ENCODE peak calls at places on chromosomes 11 and 22, in four cellular contexts. O is GM12878, Y is HepG2, A is K562. F is an unnamed sample.

GRCh38 chr11:67118059-67118766 is 850 bp upstream of the KDM2A start:
- DNase-seq in O (no peak), Y (no peak), A (no peak), F (peak; percentile 38)

GRCh38 chr11:19953909-19954308 is 206.4 kb downstream of the DBX1 start:
- DNase-seq in O (no peak), Y (peak; percentile 93), A (peak; percentile 56), F (peak; percentile 64)

GRCh38 chr11:61195710-61196109 is 7.6 kb upstream of the PGA3 start:
- DNase-seq in O (no peak), Y (no peak), A (no peak), F (no peak)

GRCh38 chr22:47996446-47996857 is 1234.0 kb downstream of the TBC1D22A start:
- DNase-seq in O (peak; percentile 25), Y (no peak), A (no peak), F (no peak)

GRCh38 chr11:73140213-73141030 is 1.7 kb downstream of the FCHSD2 start:
- DNase-seq in O (no peak), Y (no peak), A (peak; percentile 37), F (peak; percentile 32)

GRCh38 chr22:45334528-45334927 is 24.8 kb downstream of the FAM118A start:
- DNase-seq in O (no peak), Y (no peak), A (no peak), F (no peak)

GRCh38 chr11:118290923-118291322 is 13.6 kb upstream of the CD3E start:
- DNase-seq in O (no peak), Y (peak; percentile 74), A (peak; percentile 30), F (peak; percentile 18)

GRCh38 chr11:11279956-11280689 is 72.9 kb downstream of the CSNK2A3 start:
- DNase-seq in O (no peak), Y (peak; percentile 8), A (no peak), F (no peak)

GRCh38 chr11:27209562-27210005 is 153.4 kb downstream of the CCDC34 start:
- DNase-seq in O (no peak), Y (peak; percentile 80), A (peak; percentile 81), F (peak; percentile 85)

GRCh38 chr11:2759228-2760195 is 59.7 kb upstream of the KCNQ1OT1 start:
- DNase-seq in O (no peak), Y (no peak), A (no peak), F (no peak)

GRCh38 chr11:134572741-134573675 is 161.0 kb upstream of the B3GAT1 start:
- DNase-seq in O (no peak), Y (no peak), A (no peak), F (no peak)

GRCh38 chr11:134569195-134569594 is 157.2 kb upstream of the B3GAT1 start:
- DNase-seq in O (no peak), Y (no peak), A (no peak), F (no peak)

GRCh38 chr11:134574425-134574824 is 162.4 kb upstream of the B3GAT1 start:
- DNase-seq in O (no peak), Y (no peak), A (no peak), F (no peak)

GRCh38 chr11:134573857-134574256 is 161.8 kb upstream of the B3GAT1 start:
- DNase-seq in O (no peak), Y (no peak), A (no peak), F (no peak)

DNA sequence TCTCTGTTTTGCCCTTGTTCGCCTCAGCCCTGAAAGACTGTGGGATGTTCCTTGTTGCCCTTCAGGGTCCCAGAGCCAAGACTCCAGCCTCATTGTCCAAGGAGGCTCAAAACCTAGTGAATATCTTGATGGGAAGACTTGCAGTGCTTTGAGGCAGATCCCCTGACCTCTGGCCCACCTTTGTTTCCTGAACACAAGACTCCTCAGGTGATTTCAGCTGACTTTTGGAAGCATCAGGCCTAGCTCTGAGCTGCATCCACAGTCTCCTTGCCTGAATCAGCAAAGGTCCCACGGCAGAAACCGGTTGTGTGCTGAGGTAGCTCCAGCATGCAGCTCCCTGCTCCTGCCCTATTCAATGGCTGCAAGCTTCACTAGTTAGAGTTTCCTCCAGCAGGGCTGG is 159.3 kb upstream of the B3GAT1 start:
- DNase-seq in O (no peak), Y (no peak), A (no peak), F (no peak)
- TF ChIP-seq POLR2AphosphoS2 in O (no peak), Y (no peak), A (no peak), F (no peak)

DNA sequence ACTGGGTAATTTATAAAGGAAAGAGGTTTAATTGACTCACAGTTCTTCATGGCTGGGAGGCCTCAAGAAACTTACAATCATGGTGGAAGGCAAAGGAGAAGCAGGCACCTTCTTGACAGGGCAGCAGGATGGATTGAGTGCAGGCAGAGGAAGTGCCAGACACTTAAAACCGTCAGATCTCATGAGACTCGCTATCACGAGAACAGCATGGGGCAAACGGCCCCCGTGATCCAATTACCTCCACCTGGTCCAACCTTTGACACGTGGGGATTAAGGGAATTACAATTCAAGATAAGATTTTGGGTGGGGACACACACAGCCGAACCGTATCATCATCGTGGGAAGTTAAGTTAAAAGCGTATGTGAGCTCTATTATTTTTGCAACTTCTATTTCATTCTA is 71.4 kb upstream of the SYN3 start:
- DNase-seq in O (no peak), Y (no peak), A (no peak), F (no peak)
- TF ChIP-seq POLR2AphosphoS2 in O (no peak), Y (no peak), A (no peak), F (no peak)

DNA sequence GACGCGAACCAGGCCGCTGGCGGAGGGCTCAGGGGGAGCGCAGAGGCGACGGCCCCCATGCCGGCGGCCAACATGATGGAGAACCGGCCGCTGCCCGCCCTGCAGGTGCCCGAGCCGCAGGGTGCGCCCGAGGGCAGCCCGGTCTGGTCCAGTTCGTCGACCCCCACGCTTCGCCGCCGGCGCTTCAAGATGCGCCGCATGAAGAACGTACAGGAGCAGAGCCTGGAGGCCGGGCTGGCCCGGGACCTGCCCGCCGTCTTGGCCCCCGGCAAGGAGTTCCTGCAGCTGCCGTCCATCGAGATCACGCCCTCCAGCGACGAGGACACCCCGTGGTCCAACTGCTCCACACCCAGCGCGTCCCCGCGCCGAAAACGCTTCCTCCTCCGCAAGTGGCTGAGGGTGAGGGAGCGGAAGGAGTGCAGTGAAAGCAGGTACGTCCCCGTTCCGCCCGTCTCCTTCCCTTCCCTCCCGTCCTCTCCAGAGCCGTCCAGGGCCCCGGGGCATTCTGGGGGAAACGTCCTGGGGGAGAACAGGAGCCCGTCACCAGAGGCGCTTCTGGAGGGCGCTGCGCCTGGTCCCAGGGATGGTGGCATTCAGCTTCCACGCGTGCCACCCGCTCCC is 777 bp downstream of the GRAMD1B start:
- DNase-seq in O (no peak), Y (no peak), A (no peak), F (peak; percentile 49)
- TF ChIP-seq POLR2AphosphoS2 in O (no peak), Y (no peak), A (no peak), F (no peak)

GRCh38 chr22:42623301-42623751 is 8.6 kb upstream of the POLDIP3 start:
- DNase-seq in O (no peak), Y (no peak), A (no peak), F (no peak)

GRCh38 chr22:42626431-42626830 is 11.7 kb upstream of the POLDIP3 start:
- DNase-seq in O (no peak), Y (no peak), A (no peak), F (no peak)

GRCh38 chr22:42625416-42625815 is 10.7 kb upstream of the POLDIP3 start:
- DNase-seq in O (no peak), Y (no peak), A (no peak), F (no peak)

GRCh38 chr22:42623756-42624446 is 9.2 kb upstream of the POLDIP3 start:
- DNase-seq in O (no peak), Y (no peak), A (no peak), F (no peak)

DNA sequence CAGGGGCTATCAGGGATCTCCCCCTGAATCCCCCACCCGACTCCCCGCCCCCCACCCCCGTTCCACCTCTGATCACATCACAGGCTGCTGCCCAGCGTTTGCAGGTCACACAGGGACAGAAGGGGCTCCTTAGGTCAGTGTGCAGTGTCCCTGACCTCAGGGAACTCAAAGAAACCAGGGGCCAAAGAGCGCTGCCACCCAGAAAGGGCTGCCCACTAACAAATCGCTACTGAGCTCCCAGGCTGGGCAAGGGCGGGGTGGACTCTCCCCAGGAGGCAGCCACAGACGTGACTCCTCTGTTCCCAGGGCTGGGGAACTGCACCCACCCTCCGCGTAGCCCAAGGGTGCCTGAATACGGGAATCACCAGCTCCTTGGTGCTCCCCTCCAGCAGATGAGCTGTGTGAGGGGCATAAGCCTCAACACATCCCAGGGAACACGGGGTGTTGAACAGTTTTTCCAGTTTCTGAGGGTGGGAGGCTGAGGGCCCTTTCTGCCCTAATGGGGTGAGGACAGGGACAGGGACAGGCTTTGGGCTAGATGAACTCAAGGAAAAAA is 9.9 kb upstream of the POLDIP3 start:
- DNase-seq in O (no peak), Y (no peak), A (no peak), F (no peak)
- TF ChIP-seq POLR2AphosphoS2 in O (no peak), Y (no peak), A (no peak), F (no peak)

GRCh38 chr11:48074425-48075181 is 94.2 kb downstream of the PTPRJ start:
- DNase-seq in O (no peak), Y (no peak), A (no peak), F (no peak)
- TF ChIP-seq POLR2AphosphoS2 in O (no peak), Y (no peak), A (no peak), F (no peak)

DNA sequence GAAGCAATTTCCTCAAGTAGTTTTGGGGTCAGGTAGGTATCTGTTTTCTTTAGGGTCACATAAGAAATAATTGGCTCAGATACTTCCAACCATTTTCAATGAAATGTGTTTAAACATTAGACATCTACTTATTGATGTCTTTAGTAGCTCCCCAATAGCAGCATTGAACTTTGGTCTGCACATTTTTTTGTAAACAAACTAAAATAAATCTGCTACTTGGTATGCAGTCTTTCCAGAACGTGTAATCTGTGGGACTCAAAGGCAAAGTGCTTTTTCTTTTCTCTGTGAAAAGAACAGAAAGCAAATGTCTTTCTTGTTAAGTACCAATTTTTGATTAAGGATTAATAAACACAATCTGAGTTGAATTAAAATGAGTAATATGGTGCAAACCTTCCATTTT is 13.6 kb downstream of the SLC22A25 start:
- DNase-seq in O (no peak), Y (no peak), A (no peak), F (no peak)
- TF ChIP-seq POLR2AphosphoS2 in O (no peak), Y (no peak), A (no peak), F (no peak)

GRCh38 chr11:128779036-128779435 is 85.2 kb downstream of the FLI1 start:
- DNase-seq in O (no peak), Y (no peak), A (no peak), F (no peak)

GRCh38 chr11:128786507-128786906 is 80.6 kb downstream of the KCNJ1 start:
- DNase-seq in O (no peak), Y (no peak), A (no peak), F (no peak)

GRCh38 chr11:128783513-128783912 is 83.6 kb downstream of the KCNJ1 start:
- DNase-seq in O (no peak), Y (no peak), A (no peak), F (no peak)

GRCh38 chr11:128789497-128790080 is 77.5 kb downstream of the KCNJ1 start:
- DNase-seq in O (no peak), Y (no peak), A (no peak), F (no peak)

GRCh38 chr11:128784059-128784804 is 82.9 kb downstream of the KCNJ1 start:
- DNase-seq in O (no peak), Y (no peak), A (no peak), F (no peak)
- TF ChIP-seq POLR2AphosphoS2 in O (no peak), Y (no peak), A (no peak), F (no peak)

DNA sequence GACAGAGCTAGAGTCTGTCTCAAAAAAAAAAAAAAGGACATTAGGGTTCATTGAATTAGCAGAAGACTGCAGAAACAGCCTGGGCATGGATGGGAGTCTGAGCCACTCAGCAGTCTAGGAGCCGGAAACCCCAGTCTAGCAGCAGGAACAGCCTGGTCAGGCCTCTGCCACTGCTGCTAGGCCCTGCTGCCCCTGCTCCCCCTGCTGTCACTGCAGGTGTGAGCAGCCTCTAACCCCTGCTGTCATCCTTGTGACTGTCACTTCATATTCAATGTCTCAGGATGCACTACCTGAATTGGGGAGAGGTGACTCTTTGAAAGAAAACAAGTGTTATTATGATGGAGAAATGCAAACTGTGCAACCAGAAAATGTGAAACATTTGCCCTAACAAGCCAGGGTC is 7.0 kb upstream of the DDX17 start:
- DNase-seq in O (no peak), Y (peak; percentile 42), A (peak; percentile 63), F (no peak)
- TF ChIP-seq POLR2AphosphoS2 in O (no peak), Y (no peak), A (no peak), F (no peak)

GRCh38 chr11:108960498-108960897 is 295.6 kb downstream of the DDX10 start:
- DNase-seq in O (no peak), Y (no peak), A (no peak), F (no peak)
- TF ChIP-seq POLR2AphosphoS2 in O (no peak), Y (no peak), A (no peak), F (no peak)

F was measured in A549.